ENCODE peak calls at places on chromosomes 13 and 19, in seven cellular contexts. H is astrocyte of the spinal cord, C is esophagus squamous epithelium, X is HAP-1, Y is HFF-Myc, B is pancreas, W is uterus. M is an unnamed sample.

GRCh38 chr13:49807681-49808080 is 15.2 kb upstream of the KPNA3 start:
- DNase-seq in W (no peak), C (no peak), X (no peak), H (no peak), B (no peak), Y (no peak), M (no peak)

GRCh38 chr13:91609353-91609752 is 210.9 kb downstream of the GPC5 start:
- DNase-seq in X (no peak), Y (no peak), H (peak; percentile 6), W (no peak), C (no peak), B (no peak), M (no peak)

GRCh38 chr13:48715977-48716376 is 62.2 kb downstream of the CYSLTR2 start:
- DNase-seq in Y (no peak), X (no peak), W (no peak), B (no peak), C (no peak), H (peak; percentile 13), M (no peak)

GRCh38 chr19:38709119-38709518 is 35.2 kb downstream of the CAPN12 start:
- DNase-seq in H (no peak), X (no peak), W (no peak), C (no peak), B (no peak), Y (no peak), M (no peak)

GRCh38 chr13:41496420-41497234 is 39.3 kb downstream of the RGCC start:
- DNase-seq in W (no peak), Y (no peak), H (peak; percentile 45), X (no peak), B (no peak), C (no peak), M (no peak)

GRCh38 chr13:94192576-94192975 is 286.9 kb downstream of the DCT start:
- DNase-seq in X (peak; percentile 72), Y (peak; percentile 3), W (no peak), H (peak; percentile 16), B (no peak), C (no peak), M (peak; percentile 32)

GRCh38 chr19:455031-455705 is 5.7 kb downstream of the SHC2 start:
- DNase-seq in C (no peak), Y (no peak), W (no peak), X (no peak), B (no peak), H (no peak), M (no peak)

GRCh38 chr13:97976551-97977375 is 23.3 kb downstream of the IPO5 start:
- DNase-seq in W (no peak), C (no peak), Y (peak; percentile 7), X (peak; percentile 94), B (peak; percentile 87), H (no peak), M (peak; percentile 15)

GRCh38 chr19:7633619-7634018 is at the start of gene PCP2:
- DNase-seq in X (no peak), W (no peak), Y (no peak), H (no peak), C (no peak), B (no peak), M (no peak)

GRCh38 chr13:44109986-44110640 is 230.4 kb downstream of the LACC1 start:
- DNase-seq in B (no peak), X (no peak), C (no peak), Y (no peak), H (no peak), W (no peak), M (peak; percentile 62)

GRCh38 chr19:46265217-46265828 is 31.5 kb upstream of the HIF3A start:
- DNase-seq in Y (peak; percentile 58), H (peak; percentile 87), B (peak; percentile 42), W (peak; percentile 52), C (no peak), X (peak; percentile 84), M (peak; percentile 84)

GRCh38 chr19:20235156-20235555 is 68.1 kb downstream of the ZNF486 start:
- DNase-seq in X (no peak), W (no peak), H (no peak), C (no peak), Y (no peak), B (no peak), M (no peak)

GRCh38 chr19:37334179-37335071 is 36.5 kb upstream of the ZNF527 start:
- DNase-seq in W (peak; percentile 88), B (peak; percentile 93), H (peak; percentile 91), Y (peak; percentile 58), C (peak; percentile 60), X (no peak), M (peak; percentile 90)

GRCh38 chr13:59666504-59666903 is 497.2 kb downstream of the DIAPH3 start:
- DNase-seq in B (no peak), C (no peak), H (peak; percentile 18), W (no peak), X (no peak), Y (no peak), M (no peak)

GRCh38 chr19:3055741-3056453 is 6.4 kb downstream of the TLE5 start:
- DNase-seq in B (peak; percentile 91), X (peak; percentile 68), Y (no peak), H (no peak), W (peak; percentile 41), C (no peak), M (peak; percentile 96)

GRCh38 chr13:100588350-100589177 is at the start of gene GGACT:
- DNase-seq in W (peak; percentile 73), B (peak; percentile 69), X (peak; percentile 88), H (peak; percentile 49), C (no peak), Y (no peak), M (peak; percentile 69)

GRCh38 chr13:34867590-34867989 is 74.5 kb upstream of the NBEA start:
- DNase-seq in H (peak; percentile 62), Y (peak; percentile 29), C (no peak), X (peak; percentile 13), W (no peak), B (no peak), M (peak; percentile 15)

GRCh38 chr19:47036233-47036651 is 12.2 kb downstream of the TMEM160 start:
- DNase-seq in H (no peak), X (peak; percentile 72), B (peak; percentile 42), C (no peak), Y (no peak), W (no peak), M (peak; percentile 39)

GRCh38 chr19:51621178-51621577 is 9.0 kb downstream of the SIGLEC5 start:
- DNase-seq in X (no peak), C (no peak), Y (no peak), B (no peak), H (no peak), W (no peak), M (no peak)

DNA sequence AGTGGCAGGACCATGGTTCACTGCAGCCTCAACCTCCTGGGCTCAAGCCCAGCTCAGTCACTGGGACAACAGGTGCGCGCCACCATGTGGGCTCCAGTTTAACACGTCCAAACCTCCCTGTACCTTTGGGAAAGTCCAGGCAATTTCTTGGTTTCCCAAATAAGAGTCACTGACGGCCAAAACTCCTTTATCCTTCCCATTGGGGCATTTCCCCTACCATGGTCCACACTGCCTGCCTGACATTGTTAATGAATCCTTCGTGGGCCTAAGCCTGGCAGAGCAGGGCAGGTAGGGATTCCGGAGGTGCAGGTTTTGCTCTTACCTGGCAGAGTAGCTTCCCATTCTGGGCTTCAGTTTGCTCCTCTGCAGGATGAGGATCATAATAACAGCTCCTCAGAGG is 66.2 kb upstream of the TM9SF2 start:
- DNase-seq in W (no peak), X (no peak), H (no peak), C (no peak), B (no peak), Y (no peak), M (no peak)
- H3K4me3 ChIP-seq in W (no peak overlapping the region), X (no peak overlapping the region), H (no peak overlapping the region), C (no peak overlapping the region), B (no peak overlapping the region), Y (no peak overlapping the region), M (no peak overlapping the region)

GRCh38 chr19:30222993-30223865 is 149.0 kb upstream of the ZNF536 start:
- DNase-seq in X (peak; percentile 71), C (no peak), W (no peak), B (no peak), Y (no peak), H (no peak), M (no peak)
- H3K4me3 ChIP-seq in X (peak overlapping the region; percentile 1), C (peak overlapping the region; percentile 6), W (no peak overlapping the region), B (no peak overlapping the region), Y (no peak overlapping the region), H (no peak overlapping the region), M (no peak overlapping the region)

GRCh38 chr19:4371209-4371897 is 28.0 kb downstream of the MPND start:
- DNase-seq in W (no peak), C (no peak), X (no peak), H (no peak), B (no peak), Y (no peak), M (no peak)

GRCh38 chr19:4370418-4371041 is 27.2 kb downstream of the MPND start:
- DNase-seq in X (no peak), H (no peak), C (no peak), Y (no peak), W (no peak), B (no peak), M (no peak)

GRCh38 chr19:4368128-4368820 is 24.9 kb downstream of the MPND start:
- DNase-seq in B (peak; percentile 28), C (no peak), X (no peak), W (peak; percentile 49), H (no peak), Y (no peak), M (no peak)

GRCh38 chr19:4369109-4369887 is 25.9 kb downstream of the MPND start:
- DNase-seq in C (no peak), Y (no peak), X (no peak), B (no peak), H (peak; percentile 35), W (peak; percentile 62), M (peak; percentile 83)

DNA sequence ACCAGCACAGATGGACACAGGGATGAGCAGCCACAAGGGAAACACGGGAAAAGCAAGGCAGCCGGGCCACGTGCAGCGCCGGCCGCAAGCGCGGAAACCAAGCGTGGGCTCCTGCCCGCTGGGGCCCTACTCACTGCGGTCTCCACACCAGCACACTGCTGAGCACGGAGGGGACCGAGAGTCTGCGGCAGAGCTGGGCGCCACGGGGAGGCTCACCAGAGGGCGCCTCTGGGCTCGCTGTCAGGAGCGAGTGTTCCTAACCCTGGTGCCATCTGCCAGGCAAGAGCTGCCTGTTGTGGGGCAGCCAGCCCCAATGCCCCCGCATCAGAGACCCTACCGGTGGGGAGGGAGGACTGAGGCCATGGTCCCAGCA is 26.5 kb downstream of the MPND start:
- DNase-seq in B (no peak), X (no peak), Y (no peak), C (no peak), W (no peak), H (peak; percentile 40), M (peak; percentile 83)
- H3K4me3 ChIP-seq in B (peak overlapping the region; percentile 28), X (no peak overlapping the region), Y (no peak overlapping the region), C (peak overlapping the region; percentile 33), W (no peak overlapping the region), H (no peak overlapping the region), M (peak overlapping the region; percentile 31)

DNA sequence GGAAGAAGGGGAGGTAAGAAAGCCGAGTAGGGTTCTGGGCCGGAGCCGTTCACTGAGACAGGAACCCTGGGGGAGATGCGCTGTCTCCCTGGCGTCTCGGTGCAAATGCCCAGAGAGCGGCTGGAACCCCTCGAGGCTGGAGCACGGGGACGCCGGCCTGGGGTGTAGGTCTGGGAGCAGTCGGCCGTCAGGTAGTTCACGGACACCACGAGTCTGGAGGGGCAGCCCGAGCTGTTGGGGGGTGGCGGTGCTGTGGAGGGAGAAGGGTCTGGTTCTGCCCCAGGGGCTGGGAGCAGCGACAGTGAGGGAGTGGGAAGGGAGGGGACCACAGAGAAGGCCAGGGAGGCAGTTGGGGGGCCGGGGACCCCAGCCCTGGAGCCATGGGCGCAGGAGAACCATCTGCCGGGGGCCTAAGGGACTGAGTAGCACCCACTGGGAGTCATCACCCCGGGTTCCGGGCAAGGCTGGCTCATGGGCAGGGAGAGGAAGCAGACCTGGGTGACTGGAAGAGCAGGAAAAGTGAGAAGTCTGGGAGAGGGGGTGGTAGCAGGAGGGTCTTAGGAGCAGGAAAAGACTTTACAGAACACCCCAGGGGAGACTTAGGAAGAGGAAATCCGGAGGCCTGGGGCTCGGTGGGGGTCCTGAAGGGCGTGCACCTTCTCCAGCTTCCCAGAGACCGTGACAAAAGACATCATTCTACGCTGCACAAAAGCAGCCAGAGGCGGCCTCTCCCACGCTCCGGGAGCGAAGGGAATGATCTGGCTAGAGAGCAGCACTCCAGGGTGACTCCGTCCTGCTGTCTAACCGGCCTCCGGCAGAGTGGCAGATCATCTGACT is 173.1 kb upstream of the SOX1 start:
- DNase-seq in Y (no peak), H (no peak), C (no peak), X (no peak), B (peak; percentile 8), W (no peak), M (no peak)
- H3K4me3 ChIP-seq in Y (no peak overlapping the region), H (no peak overlapping the region), C (peak overlapping the region; percentile 13), X (no peak overlapping the region), B (no peak overlapping the region), W (no peak overlapping the region), M (no peak overlapping the region)